ENCODE peak calls at places on chromosome 6, in five cellular contexts. F, O, B, Z and H are unnamed samples.

GRCh38 chr6:72348926-72349325 is 272.9 kb upstream of the KCNQ5 start:
- DNase-seq in F (no peak), Z (no peak), O (no peak), B (no peak), H (no peak)

GRCh38 chr6:17877196-17877889 is 110.1 kb downstream of the KIF13A start:
- DNase-seq in F (no peak), O (no peak), Z (no peak), B (no peak), H (no peak)

GRCh38 chr6:4370066-4370465 is 234.7 kb upstream of the ECI2 start:
- DNase-seq in O (no peak), F (no peak), B (no peak), Z (no peak), H (no peak)

GRCh38 chr6:78101387-78101786 is 448.5 kb downstream of the MEI4 start:
- DNase-seq in F (no peak), B (no peak), Z (no peak), O (no peak), H (no peak)

GRCh38 chr6:122996797-122997520 is 924 bp downstream of the CLVS2 start:
- DNase-seq in F (no peak), O (no peak), B (no peak), Z (no peak), H (no peak)

GRCh38 chr6:43187821-43188220 is 5.8 kb downstream of the CUL9 start:
- DNase-seq in B (no peak), F (no peak), Z (no peak), O (no peak), H (no peak)

GRCh38 chr6:164929155-164929977 is 380.0 kb downstream of the C6orf118 start:
- DNase-seq in F (no peak), O (no peak), B (no peak), Z (no peak), H (no peak)

GRCh38 chr6:104789770-104790190 is 69.9 kb downstream of the HACE1 start:
- DNase-seq in F (no peak), O (peak; percentile 17), Z (no peak), B (peak; percentile 43), H (no peak)

GRCh38 chr6:29552512-29553051 is 7.0 kb downstream of the UBD start:
- DNase-seq in F (no peak), Z (no peak), B (peak; percentile 48), O (peak; percentile 28), H (no peak)

GRCh38 chr6:142075516-142076101 is 57.1 kb upstream of the GJE1 start:
- DNase-seq in Z (no peak), F (no peak), B (no peak), O (no peak), H (no peak)

GRCh38 chr6:125794342-125795137 is 3.8 kb downstream of the NCOA7 start:
- DNase-seq in F (no peak), O (no peak), Z (no peak), B (no peak), H (no peak)

GRCh38 chr6:170162771-170163404 is 128.0 kb downstream of the DLL1 start:
- DNase-seq in O (no peak), F (no peak), B (no peak), Z (no peak), H (no peak)
- H3K9me3 ChIP-seq in O (peaks cover 5% of the 10 kb centered on the region), F (no peaks in the 10 kb centered on the region), B (no peaks in the 10 kb centered on the region), Z (no peaks in the 10 kb centered on the region), H (no peaks in the 10 kb centered on the region)

DNA sequence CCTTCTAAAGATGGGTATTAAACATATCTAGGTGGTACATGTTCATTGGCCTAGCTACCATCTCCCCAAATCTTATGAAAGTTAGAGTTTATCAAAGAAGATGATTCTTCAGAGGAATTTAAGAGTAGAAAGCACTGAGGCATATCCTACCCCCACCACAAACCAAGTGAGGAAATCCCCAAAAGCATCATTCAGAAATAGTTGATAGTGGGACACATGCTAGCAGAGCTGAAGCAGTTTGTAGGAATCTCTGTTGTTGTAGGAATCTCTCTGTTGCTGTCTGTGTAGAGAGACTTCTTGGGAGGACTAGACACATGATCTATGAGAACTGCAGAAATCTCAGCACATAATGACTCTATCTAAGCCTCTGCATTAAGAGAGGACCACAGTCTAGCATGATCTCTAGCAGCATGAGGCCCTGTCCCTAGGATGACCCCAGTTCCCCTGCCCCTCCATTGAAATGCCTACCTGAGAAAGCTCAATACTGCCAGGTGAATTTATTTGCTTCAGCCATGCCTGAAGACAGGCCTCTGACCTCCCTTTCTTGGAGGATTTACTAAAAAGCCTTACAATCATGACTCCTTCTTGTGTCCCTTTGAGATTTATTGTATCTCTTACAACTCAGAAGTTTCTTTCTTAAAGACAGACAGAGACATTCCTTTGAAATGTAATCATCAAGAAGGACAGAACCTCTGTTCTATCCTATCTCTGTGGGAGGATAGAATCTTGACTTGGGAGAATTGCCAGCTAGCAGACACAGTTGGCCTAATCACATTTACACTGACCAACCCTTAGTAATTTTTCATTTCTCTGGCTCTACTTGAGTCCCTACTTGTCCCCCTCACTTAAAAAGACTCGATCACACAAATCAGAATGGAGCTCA is 582.4 kb downstream of the PHF3 start:
- DNase-seq in B (no peak), F (no peak), O (no peak), Z (no peak), H (no peak)
- H3K27me3 ChIP-seq in B (no peaks in the 10 kb centered on the region), F (no peaks in the 10 kb centered on the region), O (no peaks in the 10 kb centered on the region), Z (no peaks in the 10 kb centered on the region), H (no peaks in the 10 kb centered on the region)

DNA sequence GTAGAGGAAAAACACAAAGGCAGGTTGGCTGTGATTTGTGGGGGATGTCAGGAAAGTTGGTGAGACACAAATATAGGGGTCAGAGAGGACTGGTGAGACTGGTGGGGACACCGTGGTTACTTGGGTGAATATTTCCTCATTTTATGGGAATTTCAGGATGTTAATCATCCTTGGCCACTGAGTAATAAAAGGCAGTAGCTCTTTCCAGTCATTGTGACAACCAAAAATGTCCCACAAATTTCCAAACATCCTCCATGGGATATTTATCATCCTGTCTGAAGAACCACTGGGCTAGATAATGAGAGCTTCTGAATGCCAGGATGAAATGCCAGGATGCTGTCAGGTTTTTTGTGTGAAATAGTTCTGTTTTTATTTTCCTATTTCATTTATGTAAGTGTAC is 374.1 kb downstream of the CD109 start:
- DNase-seq in Z (no peak), F (no peak), O (no peak), B (no peak), H (no peak)
- H3K9me3 ChIP-seq in Z (no peaks in the 10 kb centered on the region), F (no peaks in the 10 kb centered on the region), O (no peaks in the 10 kb centered on the region), B (no peaks in the 10 kb centered on the region), H (no peaks in the 10 kb centered on the region)

GRCh38 chr6:108123516-108123929 is 42.3 kb upstream of the NR2E1 start:
- DNase-seq in O (no peak), F (no peak), Z (no peak), B (no peak), H (no peak)

GRCh38 chr6:108121612-108122011 is 44.2 kb upstream of the NR2E1 start:
- DNase-seq in B (no peak), O (no peak), F (no peak), Z (no peak), H (no peak)

GRCh38 chr6:108127826-108128225 is 38.0 kb upstream of the NR2E1 start:
- DNase-seq in F (no peak), B (no peak), O (no peak), Z (no peak), H (no peak)

GRCh38 chr6:108123946-108124345 is 41.9 kb upstream of the NR2E1 start:
- DNase-seq in F (no peak), B (no peak), Z (no peak), O (no peak), H (no peak)

DNA sequence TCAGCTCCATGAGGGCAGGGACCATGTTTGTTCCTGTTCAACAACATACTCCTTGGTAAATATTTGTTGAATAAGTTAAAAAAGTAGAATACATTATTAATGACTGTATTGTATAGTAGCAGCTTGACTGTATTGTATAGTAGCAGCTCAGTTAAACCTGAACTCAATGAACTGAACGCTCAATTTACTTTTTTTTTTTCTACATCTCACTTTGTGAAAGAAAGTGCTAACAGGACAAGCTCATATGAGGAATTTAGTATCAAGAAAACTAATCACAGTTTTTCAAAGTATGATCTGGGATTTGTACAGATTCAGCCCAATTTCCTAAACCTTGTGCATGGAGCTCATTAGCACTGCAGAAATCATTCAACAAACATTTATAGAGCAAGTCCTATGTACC is 38.8 kb upstream of the NR2E1 start:
- DNase-seq in Z (no peak), F (no peak), O (no peak), B (no peak), H (no peak)
- H3K27me3 ChIP-seq in Z (peaks cover 100% of the 10 kb centered on the region), F (peaks cover 13% of the 10 kb centered on the region), O (peaks cover 38% of the 10 kb centered on the region), B (no peaks in the 10 kb centered on the region), H (peaks cover 12% of the 10 kb centered on the region)

DNA sequence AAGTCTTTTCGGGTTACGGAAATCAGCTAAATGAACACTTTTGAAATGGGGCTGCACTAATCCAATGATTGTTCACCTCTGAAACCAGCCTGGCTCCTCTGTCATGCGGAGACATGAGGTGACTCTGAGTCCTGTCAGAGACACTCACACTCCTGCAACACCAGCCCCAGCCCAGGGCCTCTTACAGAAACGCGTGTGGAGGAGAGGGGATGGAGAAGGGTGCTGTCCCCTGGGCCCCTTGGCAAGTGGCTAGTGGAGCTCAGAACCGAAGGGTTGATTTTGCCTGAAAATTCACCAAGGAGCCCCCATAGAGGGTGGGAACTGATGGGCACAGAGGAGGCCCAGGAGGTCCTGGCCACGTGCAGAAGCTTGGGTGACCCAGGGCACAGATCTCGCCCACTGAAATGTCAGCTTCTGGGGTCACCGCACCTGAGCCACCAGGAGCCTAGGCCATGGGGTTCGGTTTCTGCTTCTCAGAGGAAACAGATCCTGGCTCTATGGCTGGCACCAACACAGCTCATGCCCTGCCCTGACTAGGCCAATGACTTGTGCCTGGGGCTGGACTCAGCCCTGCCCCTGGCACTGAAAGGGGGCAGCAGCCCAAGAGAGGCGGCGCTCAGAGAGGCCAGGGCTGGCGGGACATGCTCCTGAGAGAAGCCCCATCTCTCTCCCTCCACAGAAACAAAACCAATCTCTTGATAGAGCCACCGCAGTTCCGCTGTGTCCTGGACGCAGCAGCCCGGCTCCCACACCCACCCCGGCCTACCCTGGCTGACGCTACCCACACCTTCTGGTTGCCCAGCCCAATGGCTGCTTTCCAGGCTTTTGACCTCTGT is 144.7 kb downstream of the ERMARD start:
- DNase-seq in Z (no peak), O (no peak), B (no peak), F (no peak), H (no peak)
- H3K9me3 ChIP-seq in Z (no peaks in the 10 kb centered on the region), O (no peaks in the 10 kb centered on the region), B (no peaks in the 10 kb centered on the region), F (no peaks in the 10 kb centered on the region), H (no peaks in the 10 kb centered on the region)